ENCODE peak calls at places on chromosomes 16 and 17, in eight cellular contexts. S is stimulated activated CD4-positive, alpha-beta T cell treated with anti-CD3 and anti-CD28 coated beads, Interleukin-4, amount 100 ng/mL, for 4 hours; B is heart right ventricle; E is NCI-H510A treated with DMSO at 0.1 percent for 48 hours; P is fibroblast of the aortic adventitia; R is GM12865; K is endothelial cell; Y is mesenchymal stem cell. H is an unnamed sample.

GRCh38 chr17:30224419-30224960 is 11.0 kb downstream of the SLC6A4 start:
- DNase-seq in S (no peak), B (no peak), E (no peak), P (no peak), R (no peak), K (no peak), Y (no peak), H (peak; percentile 30)

GRCh38 chr17:79027925-79028491 is 4.0 kb downstream of the C1QTNF1 start:
- DNase-seq in S (no peak), B (peak; percentile 44), E (no peak), P (peak; percentile 65), R (no peak), K (no peak), Y (no peak), H (no peak)

GRCh38 chr17:62704381-62704971 is 77.0 kb downstream of the MRC2 start:
- DNase-seq in S (no peak), B (no peak), E (peak; percentile 32), P (peak; percentile 16), R (no peak), K (peak; percentile 48), Y (peak; percentile 34), H (peak; percentile 21)

GRCh38 chr16:48546774-48547173 is 63.2 kb downstream of the N4BP1 start:
- DNase-seq in S (no peak), B (no peak), E (no peak), P (no peak), R (no peak), K (no peak), Y (no peak), H (no peak)

GRCh38 chr16:59702531-59702930 is 968.4 kb upstream of the GOT2 start:
- DNase-seq in S (no peak), B (no peak), E (no peak), P (no peak), R (no peak), K (no peak), Y (no peak), H (no peak)

GRCh38 chr17:67801626-67802175 is 23.6 kb upstream of the BPTF start:
- DNase-seq in S (no peak), B (no peak), E (no peak), P (no peak), R (peak; percentile 42), K (no peak), Y (no peak), H (no peak)

GRCh38 chr17:12983986-12984932 is 33.6 kb downstream of the ELAC2 start:
- DNase-seq in S (no peak), B (peak; percentile 61), E (no peak), P (peak; percentile 98), R (no peak), K (no peak), Y (no peak), H (no peak)

GRCh38 chr16:25633549-25633948 is 58.2 kb upstream of the HS3ST4 start:
- DNase-seq in S (no peak), B (no peak), E (no peak), P (no peak), R (no peak), K (no peak), Y (no peak), H (no peak)

GRCh38 chr17:75643033-75644017 is 10.1 kb downstream of the SMIM5 start:
- DNase-seq in S (no peak), B (no peak), E (no peak), P (no peak), R (no peak), K (no peak), Y (no peak), H (no peak)

GRCh38 chr17:694239-694638 is 20.4 kb downstream of the VPS53 start:
- DNase-seq in S (no peak), B (no peak), E (no peak), P (peak; percentile 96), R (no peak), K (no peak), Y (peak; percentile 92), H (no peak)

GRCh38 chr17:50221500-50222480 is 20.4 kb upstream of the COL1A1 start:
- DNase-seq in S (no peak), B (peak; percentile 40), E (no peak), P (peak; percentile 93), R (peak; percentile 36), K (no peak), Y (peak; percentile 89), H (no peak)

GRCh38 chr16:31376705-31377104 is 16.4 kb upstream of the ITGAD start:
- DNase-seq in S (no peak), B (no peak), E (no peak), P (no peak), R (no peak), K (no peak), Y (no peak), H (no peak)

GRCh38 chr17:74842599-74843351 is 16.9 kb downstream of the GRIN2C start:
- DNase-seq in S (no peak), B (peak; percentile 83), E (peak; percentile 86), P (peak; percentile 44), R (peak; percentile 23), K (peak; percentile 73), Y (peak; percentile 66), H (peak; percentile 9)

GRCh38 chr17:915416-916201 is 64.0 kb downstream of the NXN start:
- DNase-seq in S (no peak), B (peak; percentile 30), E (no peak), P (peak; percentile 95), R (no peak), K (no peak), Y (no peak), H (peak; percentile 28)

GRCh38 chr17:15981208-15981607 is 18.3 kb downstream of the ZSWIM7 start:
- DNase-seq in S (peak; percentile 50), B (no peak), E (no peak), P (no peak), R (peak; percentile 62), K (no peak), Y (no peak), H (no peak)

GRCh38 chr17:82831818-82832200 is 8.0 kb downstream of the ZNF750 start:
- DNase-seq in S (no peak), B (no peak), E (no peak), P (no peak), R (no peak), K (no peak), Y (no peak), H (no peak)

GRCh38 chr16:50699345-50700159 is 6.1 kb downstream of the NOD2 start:
- DNase-seq in S (peak; percentile 81), B (no peak), E (no peak), P (no peak), R (peak; percentile 47), K (no peak), Y (peak; percentile 1), H (no peak)

GRCh38 chr16:88582912-88583575 is 12.8 kb downstream of the ZC3H18 start:
- DNase-seq in S (no peak), B (no peak), E (no peak), P (no peak), R (no peak), K (no peak), Y (no peak), H (no peak)

GRCh38 chr17:40956401-40957254 is 10.1 kb downstream of the KRT39 start:
- DNase-seq in S (no peak), B (no peak), E (peak; percentile 71), P (peak; percentile 83), R (no peak), K (no peak), Y (peak; percentile 60), H (no peak)

GRCh38 chr17:7839199-7839889 is 5.3 kb downstream of the KDM6B start:
- DNase-seq in S (no peak), B (no peak), E (no peak), P (no peak), R (no peak), K (no peak), Y (peak; percentile 36), H (no peak)

GRCh38 chr17:36082062-36082461 is 7.9 kb downstream of the CCL3 start:
- DNase-seq in S (no peak), B (no peak), E (no peak), P (no peak), R (peak; percentile 77), K (no peak), Y (no peak), H (no peak)

GRCh38 chr16:8957509-8958157 is 6.1 kb downstream of the USP7 start:
- DNase-seq in S (no peak), B (no peak), E (no peak), P (no peak), R (no peak), K (no peak), Y (no peak), H (no peak)

H was measured in NCI-H1417.